ENCODE peak calls at places on chromosomes 5 and 9, in eight cellular contexts. One of them, this sample, is unnamed. For H3K4me1, the result is how much of the 10 kb centered on the place peaks cover.

GRCh38 chr5:21802869-21803490 is 1050.2 kb downstream of the CDH12 start:
- DNase-seq in cardiac muscle cell: peak
- DNase-seq in CD4-positive, alpha-beta memory T cell: no peak
- DNase-seq in endodermal cell: no peak
- DNase-seq in tibial nerve: no peak
- DNase-seq in heart right ventricle: no peak
- DNase-seq in breast epithelium: no peak
- DNase-seq in uterus: no peak
- DNase-seq in this sample: no peak

GRCh38 chr5:75632321-75632720 is 21.1 kb downstream of the ANKDD1B start:
- DNase-seq in tibial nerve: no peak
- DNase-seq in breast epithelium: no peak
- DNase-seq in endodermal cell: no peak
- DNase-seq in heart right ventricle: no peak
- DNase-seq in CD4-positive, alpha-beta memory T cell: no peak
- DNase-seq in cardiac muscle cell: peak
- DNase-seq in uterus: no peak
- DNase-seq in this sample: no peak

GRCh38 chr5:11477786-11478185 is 426.5 kb downstream of the CTNND2 start:
- DNase-seq in CD4-positive, alpha-beta memory T cell: no peak
- DNase-seq in uterus: no peak
- DNase-seq in tibial nerve: no peak
- DNase-seq in cardiac muscle cell: no peak
- DNase-seq in breast epithelium: no peak
- DNase-seq in endodermal cell: no peak
- DNase-seq in heart right ventricle: no peak
- DNase-seq in this sample: no peak

GRCh38 chr5:106172681-106173532 is 1497.8 kb downstream of the EFNA5 start:
- DNase-seq in heart right ventricle: no peak
- DNase-seq in cardiac muscle cell: no peak
- DNase-seq in breast epithelium: no peak
- DNase-seq in CD4-positive, alpha-beta memory T cell: no peak
- DNase-seq in uterus: no peak
- DNase-seq in tibial nerve: no peak
- DNase-seq in endodermal cell: no peak
- DNase-seq in this sample: no peak

GRCh38 chr9:133377721-133378216 is 1.6 kb downstream of the STKLD1 start:
- DNase-seq in endodermal cell: no peak
- DNase-seq in uterus: no peak
- DNase-seq in tibial nerve: no peak
- DNase-seq in cardiac muscle cell: no peak
- DNase-seq in CD4-positive, alpha-beta memory T cell: no peak
- DNase-seq in breast epithelium: no peak
- DNase-seq in heart right ventricle: no peak
- DNase-seq in this sample: no peak

GRCh38 chr9:85742630-85742928 is 825 bp upstream of the AGTPBP1 start:
- DNase-seq in breast epithelium: no peak
- DNase-seq in uterus: no peak
- DNase-seq in CD4-positive, alpha-beta memory T cell: no peak
- DNase-seq in heart right ventricle: no peak
- DNase-seq in tibial nerve: no peak
- DNase-seq in cardiac muscle cell: no peak
- DNase-seq in endodermal cell: no peak
- DNase-seq in this sample: no peak

GRCh38 chr9:126938332-126938731 is 23.8 kb downstream of the RALGPS1 start:
- DNase-seq in breast epithelium: no peak
- DNase-seq in heart right ventricle: no peak
- DNase-seq in CD4-positive, alpha-beta memory T cell: no peak
- DNase-seq in uterus: no peak
- DNase-seq in endodermal cell: no peak
- DNase-seq in tibial nerve: no peak
- DNase-seq in cardiac muscle cell: no peak
- DNase-seq in this sample: no peak

GRCh38 chr9:84513473-84513872 is 156.1 kb upstream of the NTRK2 start:
- DNase-seq in CD4-positive, alpha-beta memory T cell: no peak
- DNase-seq in tibial nerve: no peak
- DNase-seq in breast epithelium: no peak
- DNase-seq in heart right ventricle: no peak
- DNase-seq in cardiac muscle cell: no peak
- DNase-seq in uterus: no peak
- DNase-seq in endodermal cell: no peak
- DNase-seq in this sample: no peak

GRCh38 chr9:134412298-134412711 is 86.0 kb downstream of the RXRA start:
- DNase-seq in uterus: no peak
- DNase-seq in tibial nerve: no peak
- DNase-seq in breast epithelium: peak
- DNase-seq in cardiac muscle cell: no peak
- DNase-seq in CD4-positive, alpha-beta memory T cell: no peak
- DNase-seq in endodermal cell: peak
- DNase-seq in heart right ventricle: no peak
- DNase-seq in this sample: no peak
- H3K4me1 ChIP-seq in uterus: under half
- H3K4me1 ChIP-seq in tibial nerve: under half
- H3K4me1 ChIP-seq in breast epithelium: under half
- H3K4me1 ChIP-seq in cardiac muscle cell: under half
- H3K4me1 ChIP-seq in CD4-positive, alpha-beta memory T cell: under half
- H3K4me1 ChIP-seq in endodermal cell: under half
- H3K4me1 ChIP-seq in heart right ventricle: half or more
- H3K4me1 ChIP-seq in this sample: under half

DNA sequence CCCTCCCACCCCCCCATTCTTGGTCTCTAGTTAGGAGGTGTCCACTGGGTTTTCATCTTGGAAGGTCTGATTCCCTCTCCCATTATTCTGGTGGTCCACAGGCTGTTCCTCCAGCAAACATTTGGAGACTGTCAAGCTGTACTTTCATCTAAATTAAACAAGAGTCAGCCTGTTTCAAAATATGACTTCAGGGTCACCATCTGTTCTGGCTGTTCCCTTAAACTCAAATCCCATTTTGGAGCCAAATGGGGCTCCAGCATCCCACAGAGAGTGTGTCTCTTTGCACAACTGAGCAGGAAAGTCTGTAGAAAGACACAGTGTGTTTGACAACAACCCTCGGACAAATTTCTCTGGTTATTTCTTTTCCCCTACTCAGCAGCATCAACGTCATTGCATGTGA is 20.5 kb downstream of the COL15A1 start:
- DNase-seq in breast epithelium: no peak
- DNase-seq in CD4-positive, alpha-beta memory T cell: no peak
- DNase-seq in heart right ventricle: no peak
- DNase-seq in tibial nerve: no peak
- DNase-seq in uterus: no peak
- DNase-seq in endodermal cell: no peak
- DNase-seq in cardiac muscle cell: no peak
- DNase-seq in this sample: no peak
- H3K27ac ChIP-seq in breast epithelium: peak
- H3K27ac ChIP-seq in CD4-positive, alpha-beta memory T cell: no peak
- H3K27ac ChIP-seq in heart right ventricle: peak
- H3K27ac ChIP-seq in tibial nerve: no peak
- H3K27ac ChIP-seq in uterus: peak
- H3K27ac ChIP-seq in endodermal cell: no peak
- H3K27ac ChIP-seq in cardiac muscle cell: no peak
- H3K27ac ChIP-seq in this sample: no peak

GRCh38 chr9:121075251-121076036 is 689 bp downstream of the CNTRL start:
- DNase-seq in heart right ventricle: no peak
- DNase-seq in uterus: no peak
- DNase-seq in breast epithelium: no peak
- DNase-seq in endodermal cell: no peak
- DNase-seq in tibial nerve: no peak
- DNase-seq in cardiac muscle cell: peak
- DNase-seq in CD4-positive, alpha-beta memory T cell: peak
- DNase-seq in this sample: peak

GRCh38 chr9:121067655-121068054 is 7.1 kb upstream of the CNTRL start:
- DNase-seq in endodermal cell: no peak
- DNase-seq in uterus: no peak
- DNase-seq in tibial nerve: no peak
- DNase-seq in heart right ventricle: no peak
- DNase-seq in cardiac muscle cell: no peak
- DNase-seq in CD4-positive, alpha-beta memory T cell: no peak
- DNase-seq in breast epithelium: no peak
- DNase-seq in this sample: no peak

GRCh38 chr9:121073038-121073437 is 1.7 kb upstream of the CNTRL start:
- DNase-seq in tibial nerve: peak
- DNase-seq in CD4-positive, alpha-beta memory T cell: no peak
- DNase-seq in uterus: peak
- DNase-seq in breast epithelium: peak
- DNase-seq in heart right ventricle: peak
- DNase-seq in cardiac muscle cell: no peak
- DNase-seq in endodermal cell: no peak
- DNase-seq in this sample: no peak

GRCh38 chr9:121074370-121075250 is at the start of gene CNTRL:
- DNase-seq in CD4-positive, alpha-beta memory T cell: peak
- DNase-seq in uterus: peak
- DNase-seq in heart right ventricle: peak
- DNase-seq in breast epithelium: peak
- DNase-seq in cardiac muscle cell: peak
- DNase-seq in endodermal cell: peak
- DNase-seq in tibial nerve: peak
- DNase-seq in this sample: peak

DNA sequence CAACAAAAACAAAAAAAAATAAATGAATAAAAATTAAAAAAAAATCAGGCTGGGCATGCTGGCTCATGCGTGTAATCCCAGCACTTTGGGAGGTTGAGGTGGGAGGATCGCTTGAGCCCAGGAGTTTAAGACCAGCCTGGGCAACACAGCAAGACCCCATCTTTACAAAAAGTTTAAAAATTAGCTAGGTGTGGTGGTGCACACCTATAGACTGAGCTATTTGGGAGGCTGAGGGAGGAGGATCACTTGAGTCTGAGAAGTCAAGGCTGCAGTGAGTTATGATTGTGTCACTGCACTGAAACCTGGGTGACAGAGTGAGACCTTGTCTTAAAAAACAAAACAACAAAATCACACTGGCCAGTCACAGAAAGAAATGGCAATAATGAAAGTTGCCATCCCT is 3.4 kb upstream of the CNTRL start:
- DNase-seq in tibial nerve: no peak
- DNase-seq in cardiac muscle cell: no peak
- DNase-seq in uterus: no peak
- DNase-seq in endodermal cell: no peak
- DNase-seq in breast epithelium: no peak
- DNase-seq in heart right ventricle: no peak
- DNase-seq in CD4-positive, alpha-beta memory T cell: no peak
- DNase-seq in this sample: no peak
- H3K4me3 ChIP-seq in tibial nerve: no peak
- H3K4me3 ChIP-seq in cardiac muscle cell: no peak
- H3K4me3 ChIP-seq in uterus: peak
- H3K4me3 ChIP-seq in endodermal cell: no peak
- H3K4me3 ChIP-seq in breast epithelium: peak
- H3K4me3 ChIP-seq in heart right ventricle: no peak
- H3K4me3 ChIP-seq in CD4-positive, alpha-beta memory T cell: peak
- H3K4me3 ChIP-seq in this sample: peak

DNA sequence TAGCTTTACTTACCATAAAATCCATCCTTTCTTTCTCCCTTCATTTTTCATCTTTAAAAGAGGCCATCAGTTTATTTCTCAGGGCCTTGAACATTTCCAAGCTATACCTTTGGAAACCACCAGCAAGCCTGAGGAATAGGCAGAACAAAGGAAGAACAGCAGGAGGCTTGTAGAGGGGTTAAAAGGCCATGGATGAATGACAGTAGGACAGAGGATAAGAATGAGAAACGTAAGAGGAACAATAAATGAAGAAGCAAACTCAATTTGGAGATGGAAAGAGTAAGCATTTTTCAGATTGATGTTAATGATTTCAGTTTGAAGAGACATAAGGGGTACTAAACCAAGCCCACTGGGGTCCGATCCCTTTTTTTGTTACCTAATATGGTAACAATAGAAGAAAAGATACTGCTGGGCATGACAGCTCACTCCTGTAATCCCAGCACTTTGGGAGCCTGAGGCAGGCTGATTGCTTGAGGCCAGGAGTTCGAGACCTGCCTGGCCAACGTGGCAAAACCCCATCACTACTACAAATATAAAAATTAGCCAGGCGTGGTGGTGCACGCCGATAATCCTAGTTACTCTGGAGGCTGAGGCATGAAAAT is 106.6 kb upstream of the NMUR2 start:
- DNase-seq in uterus: no peak
- DNase-seq in CD4-positive, alpha-beta memory T cell: no peak
- DNase-seq in endodermal cell: no peak
- DNase-seq in heart right ventricle: no peak
- DNase-seq in breast epithelium: no peak
- DNase-seq in cardiac muscle cell: no peak
- DNase-seq in tibial nerve: no peak
- DNase-seq in this sample: no peak
- H3K4me1 ChIP-seq in uterus: under half
- H3K4me1 ChIP-seq in CD4-positive, alpha-beta memory T cell: under half
- H3K4me1 ChIP-seq in endodermal cell: under half
- H3K4me1 ChIP-seq in heart right ventricle: under half
- H3K4me1 ChIP-seq in breast epithelium: under half
- H3K4me1 ChIP-seq in cardiac muscle cell: under half
- H3K4me1 ChIP-seq in tibial nerve: under half
- H3K4me1 ChIP-seq in this sample: under half

GRCh38 chr5:16866795-16867584 is 69.1 kb downstream of the MYO10 start:
- DNase-seq in heart right ventricle: no peak
- DNase-seq in endodermal cell: peak
- DNase-seq in breast epithelium: no peak
- DNase-seq in cardiac muscle cell: peak
- DNase-seq in uterus: no peak
- DNase-seq in CD4-positive, alpha-beta memory T cell: no peak
- DNase-seq in tibial nerve: no peak
- DNase-seq in this sample: no peak
- H3K27ac ChIP-seq in heart right ventricle: no peak
- H3K27ac ChIP-seq in endodermal cell: peak
- H3K27ac ChIP-seq in breast epithelium: no peak
- H3K27ac ChIP-seq in cardiac muscle cell: peak
- H3K27ac ChIP-seq in uterus: no peak
- H3K27ac ChIP-seq in CD4-positive, alpha-beta memory T cell: no peak
- H3K27ac ChIP-seq in tibial nerve: no peak
- H3K27ac ChIP-seq in this sample: no peak

GRCh38 chr5:173472164-173472563 is 143.9 kb upstream of the STC2 start:
- DNase-seq in cardiac muscle cell: no peak
- DNase-seq in uterus: peak
- DNase-seq in heart right ventricle: no peak
- DNase-seq in endodermal cell: peak
- DNase-seq in tibial nerve: peak
- DNase-seq in CD4-positive, alpha-beta memory T cell: no peak
- DNase-seq in breast epithelium: peak
- DNase-seq in this sample: no peak
- H3K4me3 ChIP-seq in cardiac muscle cell: no peak
- H3K4me3 ChIP-seq in uterus: no peak
- H3K4me3 ChIP-seq in heart right ventricle: no peak
- H3K4me3 ChIP-seq in endodermal cell: no peak
- H3K4me3 ChIP-seq in tibial nerve: no peak
- H3K4me3 ChIP-seq in CD4-positive, alpha-beta memory T cell: no peak
- H3K4me3 ChIP-seq in breast epithelium: no peak
- H3K4me3 ChIP-seq in this sample: no peak